ENCODE peak calls at places on chromosomes 11 and 22, in seven cellular contexts. X, K, W, O, H, A and I are unnamed samples.

GRCh38 chr11:134584001-134584561 is 172.0 kb upstream of the B3GAT1 start:
- DNase-seq in X (no peak), K (no peak), O (no peak), A (no peak), H (no peak), W (no peak), I (no peak)

GRCh38 chr11:37505406-37505805 is 907.4 kb upstream of the RAG2 start:
- DNase-seq in H (no peak), X (no peak), O (no peak), A (no peak), W (no peak), K (no peak), I (no peak)

GRCh38 chr22:22348127-22348814 is 103.7 kb downstream of the VPREB1 start:
- DNase-seq in A (no peak), X (no peak), O (no peak), H (no peak), K (peak; percentile 10), W (no peak), I (no peak)

GRCh38 chr22:47199261-47199948 is 437.0 kb downstream of the TBC1D22A start:
- DNase-seq in H (no peak), K (no peak), X (peak; percentile 55), O (peak; percentile 6), W (peak; percentile 52), A (no peak), I (peak; percentile 43)

GRCh38 chr11:96088914-96089313 is 165.0 kb upstream of the MTMR2 start:
- DNase-seq in K (no peak), W (no peak), H (no peak), X (no peak), A (no peak), O (no peak), I (no peak)

GRCh38 chr11:68106165-68106940 is 14.8 kb downstream of the CHKA start:
- DNase-seq in K (no peak), H (peak; percentile 57), A (no peak), O (no peak), W (peak; percentile 73), X (no peak), I (no peak)

GRCh38 chr11:62556102-62556871 is 9.7 kb upstream of the AHNAK start:
- DNase-seq in H (peak; percentile 94), A (peak; percentile 87), O (peak; percentile 73), W (peak; percentile 89), K (peak; percentile 90), X (peak; percentile 97), I (peak; percentile 93)

GRCh38 chr11:35470616-35471015 is 51.3 kb upstream of the SLC1A2 start:
- DNase-seq in K (no peak), O (no peak), W (no peak), X (no peak), H (no peak), A (no peak), I (no peak)

GRCh38 chr11:118003021-118003423 is 16.8 kb downstream of the IL10RA start:
- DNase-seq in X (no peak), W (no peak), K (no peak), A (no peak), O (no peak), H (no peak), I (no peak)

GRCh38 chr22:30170126-30170525 is 76.4 kb downstream of the LIF start:
- DNase-seq in A (no peak), W (no peak), H (no peak), X (no peak), K (no peak), O (no peak), I (no peak)

GRCh38 chr11:117187428-117187798 is 8.9 kb downstream of the SIDT2 start:
- DNase-seq in W (no peak), X (peak; percentile 58), K (no peak), H (no peak), A (no peak), O (peak; percentile 14), I (peak; percentile 45)

GRCh38 chr22:30947821-30948454 is 20.6 kb downstream of the MORC2 start:
- DNase-seq in W (no peak), H (peak; percentile 63), O (no peak), K (peak; percentile 85), X (no peak), A (no peak), I (no peak)

GRCh38 chr11:86116386-86116726 is 47.5 kb upstream of the PICALM start:
- DNase-seq in H (no peak), O (no peak), K (peak; percentile 81), A (no peak), X (no peak), W (no peak), I (no peak)

GRCh38 chr11:132980721-132981120 is 551.6 kb downstream of the OPCML start:
- DNase-seq in H (no peak), X (no peak), A (no peak), W (no peak), K (no peak), O (no peak), I (no peak)
- TF ChIP-seq CTCF in H (no peak), X (no peak), A (no peak), W (no peak), K (no peak), O (no peak), I (no peak)

GRCh38 chr11:94767701-94768601 is at the start of gene AMOTL1:
- DNase-seq in O (peak; percentile 50), H (peak; percentile 85), X (peak; percentile 97), K (peak; percentile 86), W (peak; percentile 69), A (peak; percentile 86), I (peak; percentile 53)
- TF ChIP-seq CTCF in O (no peak), H (no peak), X (peak; percentile 15), K (no peak), W (no peak), A (no peak), I (no peak)

DNA sequence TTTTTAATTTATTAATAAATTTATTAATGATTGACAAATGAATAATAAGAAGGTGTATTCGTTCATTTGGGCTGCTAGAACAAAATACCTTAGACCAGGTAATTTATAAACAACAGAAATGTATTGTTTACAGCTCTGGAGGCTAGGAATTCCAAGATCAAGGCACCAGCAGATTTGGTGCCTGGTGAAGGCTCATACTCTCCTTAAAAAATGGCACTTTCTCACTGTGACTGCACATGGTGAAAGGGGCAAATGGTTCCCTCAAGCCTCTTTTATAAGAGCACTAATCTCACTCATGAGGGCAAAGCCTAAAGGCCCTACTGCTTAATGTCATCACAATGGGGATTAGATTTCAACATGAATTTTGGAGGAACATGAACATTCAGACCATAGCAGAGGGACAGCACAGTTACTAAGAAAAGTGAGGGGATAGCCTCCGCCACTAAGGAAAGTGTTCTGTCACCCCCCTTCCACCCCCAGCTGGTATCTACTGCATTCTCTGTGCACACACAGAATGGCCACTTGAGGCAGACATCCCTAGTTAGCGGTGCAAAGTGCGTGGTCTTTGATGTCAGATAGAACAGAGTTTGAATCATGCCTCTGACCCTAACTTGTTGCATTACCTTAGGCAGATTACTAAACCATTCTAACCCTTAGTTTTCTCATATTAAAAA is 47.2 kb upstream of the CEP295 start:
- DNase-seq in H (no peak), X (no peak), A (no peak), K (no peak), W (no peak), O (no peak), I (no peak)
- TF ChIP-seq CTCF in H (peak; percentile 3), X (no peak), A (no peak), K (peak; percentile 32), W (no peak), O (no peak), I (no peak)

GRCh38 chr22:26942301-26942927 is 285.0 kb downstream of the MIAT start:
- DNase-seq in O (no peak), W (no peak), A (no peak), K (no peak), X (no peak), H (no peak), I (no peak)

GRCh38 chr22:26939466-26939865 is 282.1 kb downstream of the MIAT start:
- DNase-seq in K (no peak), X (no peak), A (no peak), W (no peak), O (no peak), H (no peak), I (no peak)

DNA sequence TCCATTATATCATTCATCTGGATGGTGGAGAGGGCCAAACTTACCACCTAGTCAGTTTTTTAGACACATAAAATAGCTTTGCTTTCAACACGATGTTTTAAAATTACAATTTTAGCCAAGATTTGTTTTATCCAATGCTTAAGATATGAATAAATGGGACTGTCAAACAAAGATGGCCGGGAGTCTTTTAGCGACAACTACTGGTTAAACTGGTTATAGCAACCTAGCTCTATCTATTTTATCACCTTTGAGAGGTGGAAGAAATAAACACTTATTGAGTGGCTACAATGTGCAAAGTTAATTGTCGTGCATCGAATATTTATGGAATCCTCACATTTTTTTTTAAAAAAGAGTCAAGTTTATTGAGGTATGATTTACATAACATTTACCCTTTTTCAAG is 279.8 kb downstream of the MIAT start:
- DNase-seq in X (no peak), K (no peak), A (no peak), W (no peak), O (no peak), H (no peak), I (no peak)
- TF ChIP-seq CTCF in X (no peak), K (no peak), A (no peak), W (no peak), O (no peak), H (no peak), I (no peak)